ENCODE peak calls at places on chromosomes 4 and X, in five cellular contexts. B is NB4, Z is HepG2, T is A549, I is GM12878. F is an unnamed sample.
A peak's percentile ranks its signal among the peaks of the same experiment; 100 is the strongest.

GRCh38 chr4:180937083-180937482 is 1306.1 kb upstream of the TENM3 start:
- DNase-seq in T (no peak), Z (no peak), I (no peak), B (no peak), F (no peak)

GRCh38 chrX:121902463-121902862 is 855.1 kb downstream of the GLUD2 start:
- DNase-seq in I (peak; percentile 12), B (no peak), T (no peak), Z (no peak), F (no peak)

GRCh38 chrX:53262918-53263394 is 18.4 kb downstream of the IQSEC2 start:
- DNase-seq in T (peak; percentile 78), B (peak; percentile 85), I (no peak), Z (no peak), F (peak; percentile 20)

GRCh38 chrX:154374361-154375155 is at the start of gene FLNA:
- DNase-seq in B (peak; percentile 37), T (no peak), Z (no peak), I (no peak), F (no peak)

GRCh38 chr4:40038972-40039371 is 17.7 kb upstream of the N4BP2 start:
- DNase-seq in B (no peak), T (no peak), I (no peak), Z (no peak), F (peak; percentile 43)

GRCh38 chr4:160091631-160092030 is 988.8 kb downstream of the RAPGEF2 start:
- DNase-seq in T (no peak), B (no peak), Z (no peak), I (no peak), F (no peak)

GRCh38 chr4:5467111-5467510 is 241.2 kb downstream of the EVC2 start:
- DNase-seq in B (no peak), I (no peak), Z (no peak), T (no peak), F (no peak)

GRCh38 chr4:13522282-13523104 is 21.8 kb downstream of the NKX3-2 start:
- DNase-seq in I (no peak), T (no peak), B (no peak), Z (no peak), F (no peak)

GRCh38 chr4:129129143-129129542 is 33.2 kb downstream of the C4orf33 start:
- DNase-seq in Z (no peak), T (no peak), I (no peak), B (no peak), F (no peak)

GRCh38 chrX:83529950-83530349 is 21.9 kb downstream of the POU3F4 start:
- DNase-seq in I (no peak), Z (no peak), T (no peak), B (no peak), F (no peak)

GRCh38 chr4:70027011-70027410 is 1.2 kb upstream of the HTN3 start:
- DNase-seq in B (no peak), Z (no peak), T (no peak), I (no peak), F (no peak)

GRCh38 chr4:79073471-79073870 is 134.2 kb upstream of the PAQR3 start:
- DNase-seq in Z (no peak), I (no peak), B (no peak), T (no peak), F (no peak)

GRCh38 chr4:70236125-70236524 is 6.3 kb upstream of the CSN3 start:
- DNase-seq in Z (no peak), I (no peak), T (no peak), B (no peak), F (no peak)

GRCh38 chr4:112083587-112084347 is 61.5 kb upstream of the FAM241A start:
- DNase-seq in T (peak; percentile 56), Z (peak; percentile 18), B (no peak), I (no peak), F (peak; percentile 79)

GRCh38 chr4:94486372-94486801 is 34.6 kb downstream of the PDLIM5 start:
- DNase-seq in T (no peak), B (peak; percentile 1), Z (no peak), I (no peak), F (peak; percentile 82)

GRCh38 chr4:133997440-133997839 is 204.1 kb downstream of the PABPC4L start:
- DNase-seq in B (no peak), Z (no peak), I (no peak), T (no peak), F (no peak)

GRCh38 chr4:150096625-150097024 is 18.4 kb downstream of the DCLK2 start:
- DNase-seq in T (no peak), Z (no peak), I (no peak), B (no peak), F (no peak)

GRCh38 chr4:163681208-163681821 is 186.8 kb downstream of the TMA16 start:
- DNase-seq in T (peak; percentile 25), I (no peak), Z (peak; percentile 35), B (peak; percentile 61), F (peak; percentile 3)

GRCh38 chr4:149248191-149248590 is 567.5 kb downstream of the IQCM start:
- DNase-seq in Z (no peak), T (no peak), I (no peak), B (no peak), F (no peak)

GRCh38 chr4:156790866-156791265 is 180.7 kb downstream of the PDGFC start:
- DNase-seq in B (no peak), Z (peak; percentile 53), T (no peak), I (no peak), F (peak; percentile 24)
- TF ChIP-seq MYC in B (no peak), Z (no peak), T (no peak), I (no peak), F (no peak)

GRCh38 chrX:2875136-2875481 is 46.4 kb downstream of the GYG2 start:
- DNase-seq in T (no peak), Z (no peak), B (no peak), I (no peak), F (no peak)

GRCh38 chrX:2872937-2873336 is 44.2 kb downstream of the GYG2 start:
- DNase-seq in T (no peak), B (no peak), I (no peak), Z (no peak), F (no peak)

GRCh38 chrX:2874222-2875135 is 45.7 kb downstream of the GYG2 start:
- DNase-seq in B (no peak), Z (no peak), T (no peak), I (no peak), F (no peak)

GRCh38 chrX:2878563-2878962 is 49.8 kb downstream of the GYG2 start:
- DNase-seq in B (no peak), I (no peak), Z (no peak), T (no peak), F (no peak)

GRCh38 chrX:2875798-2876399 is 47.2 kb downstream of the GYG2 start:
- DNase-seq in T (peak; percentile 36), Z (peak; percentile 18), I (no peak), B (peak; percentile 20), F (no peak)
- TF ChIP-seq MYC in T (no peak), Z (no peak), I (no peak), B (no peak), F (no peak)

GRCh38 chr4:99708551-99708950 is 50.9 kb upstream of the C4orf54 start:
- DNase-seq in Z (no peak), T (no peak), I (no peak), B (no peak), F (no peak)

GRCh38 chr4:99712099-99712498 is 54.5 kb upstream of the C4orf54 start:
- DNase-seq in B (no peak), I (no peak), T (no peak), Z (no peak), F (no peak)

GRCh38 chr4:99711657-99712056 is 54.0 kb upstream of the C4orf54 start:
- DNase-seq in Z (no peak), B (no peak), T (no peak), I (no peak), F (no peak)

GRCh38 chr4:99710681-99711345 is 53.2 kb upstream of the C4orf54 start:
- DNase-seq in T (no peak), Z (no peak), I (no peak), B (no peak), F (no peak)

GRCh38 chr4:99710020-99710419 is 52.4 kb upstream of the C4orf54 start:
- DNase-seq in Z (no peak), I (no peak), B (no peak), T (no peak), F (no peak)
- TF ChIP-seq MYC in Z (no peak), I (no peak), B (no peak), T (no peak), F (no peak)

GRCh38 chr4:8550691-8551090 is 29.5 kb upstream of the GPR78 start:
- DNase-seq in T (no peak), B (no peak), I (no peak), Z (no peak), F (no peak)
- TF ChIP-seq MYC in T (no peak), B (no peak), I (no peak), Z (no peak), F (no peak)

DNA sequence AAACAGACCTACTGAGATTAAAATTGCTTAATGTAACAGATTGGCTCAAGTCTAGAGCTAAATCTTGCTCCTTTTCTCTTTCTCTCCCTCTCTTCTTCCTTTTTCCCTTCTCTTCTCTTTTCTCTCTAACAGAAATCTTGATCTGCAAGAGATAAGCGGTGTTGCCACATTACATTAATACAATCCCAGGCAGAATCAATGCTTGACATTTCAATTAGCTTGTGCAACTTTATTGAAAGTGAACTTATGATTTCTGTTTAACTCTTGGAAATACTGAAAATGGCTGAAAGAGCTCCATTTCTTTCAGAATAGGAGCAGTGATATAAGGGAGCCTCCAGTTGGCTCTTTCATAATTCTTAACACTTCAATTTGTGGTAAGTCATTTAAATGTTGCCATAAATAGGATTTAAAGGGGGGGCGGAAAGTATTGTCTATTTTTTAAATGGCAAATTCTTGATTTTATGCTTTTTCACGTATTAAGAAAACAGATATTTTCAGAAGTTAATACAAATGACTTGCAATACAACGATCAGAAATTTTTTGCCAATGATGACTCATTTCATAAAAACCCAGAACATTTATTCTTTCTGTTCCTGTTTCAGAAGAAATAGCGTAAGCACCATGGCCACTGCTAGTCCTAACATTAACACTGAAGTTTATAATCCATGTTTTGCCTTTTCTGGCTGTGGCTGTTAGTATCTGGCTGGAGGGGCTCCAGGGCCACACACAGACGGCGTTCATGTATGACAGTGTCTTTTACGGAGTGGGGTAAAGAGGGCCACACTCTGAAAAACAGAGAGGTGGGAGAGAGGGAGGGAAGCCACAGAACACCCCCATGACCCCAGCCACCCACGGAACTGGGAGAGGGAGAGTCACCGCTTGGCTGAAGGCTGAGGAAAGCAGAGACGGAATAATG is 115.7 kb upstream of the FAT1 start:
- DNase-seq in I (no peak), Z (no peak), T (no peak), B (peak; percentile 48), F (peak; percentile 84)
- TF ChIP-seq MYC in I (no peak), Z (no peak), T (no peak), B (no peak), F (no peak)

GRCh38 chrX:47030339-47030738 is 47.9 kb upstream of the RGN start:
- DNase-seq in I (peak; percentile 2), B (peak; percentile 67), T (peak; percentile 71), Z (peak; percentile 53), F (peak; percentile 69)
- TF ChIP-seq MYC in I (no peak), B (no peak), T (no peak), Z (no peak), F (no peak)

DNA sequence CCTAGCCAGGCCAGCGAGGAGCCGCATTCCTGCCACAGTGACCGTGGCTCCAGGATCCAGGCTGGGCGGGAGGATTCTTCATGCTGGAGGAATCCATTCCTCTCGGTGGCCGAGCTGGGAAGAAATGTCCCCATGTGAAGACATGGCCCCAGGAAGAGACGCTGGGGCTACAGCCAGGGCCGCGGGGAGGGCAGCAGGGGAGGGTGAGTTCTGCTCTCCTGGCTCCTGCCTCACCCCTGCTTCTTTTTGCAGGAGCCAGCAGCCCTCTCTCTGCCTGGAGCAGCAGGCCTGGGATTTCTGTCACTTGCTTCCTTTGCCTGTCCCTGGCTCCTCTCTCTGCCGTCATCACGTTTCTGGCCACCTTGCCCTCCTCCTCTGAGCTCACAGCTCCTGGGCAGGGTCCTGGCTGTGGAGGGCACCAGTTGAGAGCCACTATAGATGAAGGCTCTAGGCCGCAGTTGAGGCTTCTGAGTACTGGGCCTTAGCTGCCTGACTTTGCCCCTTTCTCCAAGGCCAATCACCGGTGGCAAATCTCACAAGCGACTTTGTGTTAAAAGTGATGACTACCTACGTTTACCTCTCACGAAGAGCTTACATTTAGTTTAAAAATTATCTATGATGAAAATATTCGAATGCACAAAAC is 48.3 kb downstream of the ENPP6 start:
- DNase-seq in Z (no peak), I (no peak), B (no peak), T (no peak), F (no peak)
- TF ChIP-seq MYC in Z (no peak), I (no peak), B (no peak), T (no peak), F (no peak)

F was measured in endothelial cell of umbilical vein.